ENCODE peak calls at places on chromosomes 2 and 18, in five cellular contexts. U, I, T, R and B are unnamed samples.

GRCh38 chr2:232327089-232328037 is 51.2 kb upstream of the ALPP start:
- DNase-seq in U (peak), T (peak), I (peak), R (peak), B (no peak)

GRCh38 chr2:226378733-226379132 is 420.9 kb downstream of the IRS1 start:
- DNase-seq in I (no peak), T (no peak), U (no peak), R (no peak), B (no peak)

GRCh38 chr2:215527738-215528137 is 91.9 kb upstream of the FN1 start:
- DNase-seq in R (no peak), T (no peak), I (no peak), U (no peak), B (no peak)

GRCh38 chr2:142065700-142066099 is 65.1 kb downstream of the LRP1B start:
- DNase-seq in T (no peak), R (no peak), I (no peak), U (no peak), B (no peak)

GRCh38 chr2:234406085-234406484 is 90.8 kb downstream of the ARL4C start:
- DNase-seq in R (no peak), I (no peak), T (no peak), U (no peak), B (no peak)

GRCh38 chr2:120702061-120702460 is 33.6 kb upstream of the GLI2 start:
- DNase-seq in T (no peak), U (no peak), I (no peak), R (no peak), B (no peak)

GRCh38 chr2:556494-556893 is 120.7 kb downstream of the TMEM18 start:
- DNase-seq in U (no peak), T (no peak), I (no peak), R (no peak), B (no peak)

GRCh38 chr2:27303093-27304025 is 4.9 kb downstream of the UCN start:
- DNase-seq in U (no peak), I (peak), R (peak), T (peak), B (peak)

GRCh38 chr2:175228179-175228578 is 46.7 kb upstream of the ATP5MC3 start:
- DNase-seq in T (no peak), R (no peak), U (no peak), I (no peak), B (no peak)

GRCh38 chr2:85394256-85394655 is 15.9 kb downstream of the CAPG start:
- DNase-seq in I (no peak), R (no peak), T (peak), U (no peak), B (no peak)

GRCh38 chr2:227534714-227535113 is 62.8 kb downstream of the AGFG1 start:
- DNase-seq in I (no peak), T (no peak), U (no peak), R (peak), B (no peak)

GRCh38 chr2:26410764-26411243 is 9.1 kb downstream of the DRC1 start:
- DNase-seq in T (no peak), I (no peak), R (no peak), U (no peak), B (no peak)

GRCh38 chr18:75931079-75931478 is 503.6 kb upstream of the SMIM21 start:
- DNase-seq in I (no peak), R (no peak), U (no peak), T (no peak), B (no peak)

GRCh38 chr2:70089220-70089945 is 2.1 kb downstream of the PCBP1 start:
- DNase-seq in R (peak), I (peak), U (no peak), T (no peak), B (no peak)

GRCh38 chr2:100731535-100731981 is 88.4 kb upstream of the NPAS2 start:
- DNase-seq in T (no peak), I (no peak), U (no peak), R (no peak), B (no peak)

GRCh38 chr2:156435392-156435724 is 821 bp upstream of the GPD2 start:
- DNase-seq in R (no peak), T (no peak), I (no peak), U (no peak), B (no peak)

GRCh38 chr2:62559582-62559981 is 53.6 kb upstream of the TMEM17 start:
- DNase-seq in U (no peak), R (no peak), T (no peak), I (no peak), B (no peak)

GRCh38 chr18:44725300-44726096 is 44.8 kb downstream of the SETBP1 start:
- DNase-seq in U (peak), I (no peak), T (no peak), R (peak), B (no peak)

GRCh38 chr2:174027956-174028355 is 62.8 kb upstream of the SP3 start:
- DNase-seq in U (no peak), T (no peak), R (no peak), I (no peak), B (no peak)

GRCh38 chr2:1638281-1638860 is 105.9 kb downstream of the PXDN start:
- DNase-seq in R (no peak), T (no peak), U (no peak), I (no peak), B (no peak)

GRCh38 chr2:238875161-238875530 is 27.3 kb downstream of the TWIST2 start:
- DNase-seq in R (no peak), I (no peak), T (no peak), U (no peak), B (no peak)

GRCh38 chr2:129167456-129167855 is 812.0 kb upstream of the RAB6C start:
- DNase-seq in R (no peak), T (no peak), I (no peak), U (no peak), B (no peak)